ENCODE peak calls at places on chromosomes 7 and 10, in five cellular contexts. I is stimulated activated CD8-positive, alpha-beta memory T cell treated with anti-CD3 and anti-CD28 coated beads, Interleukin-7, amount 100 ng/mL, for 48 hours; E is lung; J is activated T-helper 1 cell treated with anti-CD3 and anti-CD28 coated beads, Interleukin-2, amount 50 U/mL, for 16 hours; D is right cardiac atrium. O is an unnamed sample.
A peak's percentile ranks its signal among the peaks of the same experiment; 100 is the strongest.

GRCh38 chr10:46548781-46549090 is 7.7 kb downstream of the GPRIN2 start:
- DNase-seq in I (no peak), E (no peak), J (no peak), D (peak; percentile 70), O (no peak)

GRCh38 chr10:50421026-50421719 is 169.9 kb upstream of the ASAH2 start:
- DNase-seq in I (no peak), E (peak; percentile 44), J (no peak), D (no peak), O (peak; percentile 51)

GRCh38 chr7:67753891-67754290 is 757.3 kb downstream of the TYW1 start:
- DNase-seq in I (no peak), E (no peak), J (no peak), D (no peak), O (peak; percentile 14)

GRCh38 chr10:132883391-132883881 is 58.9 kb downstream of the CFAP46 start:
- DNase-seq in I (no peak), E (no peak), J (no peak), D (no peak), O (no peak)

GRCh38 chr10:130430291-130430690 is 294.1 kb downstream of the GLRX3 start:
- DNase-seq in I (no peak), E (peak; percentile 22), J (no peak), D (no peak), O (no peak)

GRCh38 chr10:15091418-15091817 is 2.8 kb upstream of the ACBD7 start:
- DNase-seq in I (no peak), E (no peak), J (no peak), D (no peak), O (no peak)

GRCh38 chr7:149427096-149427680 is 33.7 kb downstream of the ZNF777 start:
- DNase-seq in I (no peak), E (no peak), J (no peak), D (no peak), O (no peak)

GRCh38 chr7:37218956-37219355 is 229.7 kb downstream of the ELMO1 start:
- DNase-seq in I (no peak), E (no peak), J (no peak), D (peak; percentile 40), O (no peak)

GRCh38 chr10:12463459-12463838 is 114.1 kb downstream of the CAMK1D start:
- DNase-seq in I (no peak), E (no peak), J (no peak), D (no peak), O (no peak)

GRCh38 chr10:91643700-91644099 is 10.8 kb upstream of the PPP1R3C start:
- DNase-seq in I (no peak), E (no peak), J (no peak), D (no peak), O (no peak)

GRCh38 chr7:44145419-44145968 is 4.4 kb upstream of the MYL7 start:
- DNase-seq in I (peak; percentile 27), E (no peak), J (peak; percentile 35), D (peak; percentile 75), O (no peak)

GRCh38 chr7:98212532-98213041 is 1.3 kb downstream of the BHLHA15 start:
- DNase-seq in I (no peak), E (no peak), J (no peak), D (peak; percentile 50), O (no peak)

GRCh38 chr10:29757551-29758297 is 123.0 kb upstream of the SVIL start:
- DNase-seq in I (no peak), E (no peak), J (no peak), D (no peak), O (no peak)

GRCh38 chr7:150979706-150980390 is 1.7 kb upstream of the KCNH2 start:
- DNase-seq in I (no peak), E (no peak), J (no peak), D (peak; percentile 79), O (no peak)

GRCh38 chr10:93081834-93082233 is 8.1 kb downstream of the CYP26A1 start:
- DNase-seq in I (no peak), E (no peak), J (no peak), D (no peak), O (no peak)

GRCh38 chr10:8326702-8327423 is 272.4 kb downstream of the GATA3 start:
- DNase-seq in I (no peak), E (no peak), J (no peak), D (no peak), O (no peak)

GRCh38 chr7:125253454-125254182 is 324.0 kb upstream of the POT1 start:
- DNase-seq in I (no peak), E (no peak), J (no peak), D (no peak), O (no peak)

GRCh38 chr7:77391230-77391629 is 24.9 kb downstream of the GSAP start:
- DNase-seq in I (no peak), E (no peak), J (no peak), D (no peak), O (no peak)

GRCh38 chr7:105585850-105586500 is 4.7 kb upstream of the EFCAB10 start:
- DNase-seq in I (no peak), E (no peak), J (no peak), D (no peak), O (no peak)

GRCh38 chr7:92594746-92595145 is 4.6 kb upstream of the FAM133B start:
- DNase-seq in I (no peak), E (no peak), J (no peak), D (no peak), O (no peak)

GRCh38 chr10:118045842-118046490 is 775 bp downstream of the RAB11FIP2 start:
- DNase-seq in I (peak; percentile 5), E (peak; percentile 53), J (no peak), D (no peak), O (peak; percentile 44)

GRCh38 chr7:12638851-12639467 is 48.5 kb upstream of the ARL4A start:
- DNase-seq in I (no peak), E (no peak), J (no peak), D (no peak), O (no peak)

GRCh38 chr10:13448216-13448615 is 80.6 kb downstream of the BEND7 start:
- DNase-seq in I (no peak), E (no peak), J (no peak), D (no peak), O (no peak)

GRCh38 chr7:28530175-28531142 is 118.1 kb downstream of the CREB5 start:
- DNase-seq in I (no peak), E (no peak), J (no peak), D (peak; percentile 89), O (peak; percentile 31)

GRCh38 chr7:130141161-130141857 is 63.9 kb downstream of the TMEM209 start:
- DNase-seq in I (no peak), E (peak; percentile 89), J (no peak), D (peak; percentile 88), O (peak; percentile 93)

GRCh38 chr10:124619195-124619594 is 125.0 kb downstream of the FAM53B start:
- DNase-seq in I (no peak), E (peak; percentile 74), J (no peak), D (no peak), O (peak; percentile 90)